ENCODE peak calls at places on chromosomes 12 and 14, in seven cellular contexts. One of them, this sample, is unnamed.

GRCh38 chr12:46267618-46268348 is 1.1 kb downstream of the SLC38A1 start:
- DNase-seq in progenitor cell of endocrine pancreas: no peak
- DNase-seq in Calu3: no peak
- DNase-seq in astrocyte of the spinal cord: peak; percentile 37
- DNase-seq in stomach: no peak
- DNase-seq in CD8-positive, alpha-beta T cell: peak; percentile 33
- DNase-seq in epithelial cell of esophagus: peak; percentile 33
- DNase-seq in this sample: no peak

GRCh38 chr12:46266382-46266791 is 2.5 kb downstream of the SLC38A1 start:
- DNase-seq in progenitor cell of endocrine pancreas: no peak
- DNase-seq in Calu3: peak; percentile 23
- DNase-seq in astrocyte of the spinal cord: peak; percentile 48
- DNase-seq in stomach: no peak
- DNase-seq in CD8-positive, alpha-beta T cell: peak; percentile 57
- DNase-seq in epithelial cell of esophagus: peak; percentile 69
- DNase-seq in this sample: no peak

GRCh38 chr12:52278931-52279682 is 4.7 kb downstream of the KRT86 start:
- DNase-seq in progenitor cell of endocrine pancreas: peak; percentile 79
- DNase-seq in Calu3: peak; percentile 87
- DNase-seq in astrocyte of the spinal cord: peak; percentile 71
- DNase-seq in stomach: peak; percentile 85
- DNase-seq in CD8-positive, alpha-beta T cell: peak; percentile 68
- DNase-seq in epithelial cell of esophagus: peak; percentile 76
- DNase-seq in this sample: peak; percentile 64

GRCh38 chr12:106133136-106134087 is 5.3 kb downstream of the NUAK1 start:
- DNase-seq in progenitor cell of endocrine pancreas: no peak
- DNase-seq in Calu3: peak; percentile 24
- DNase-seq in astrocyte of the spinal cord: peak; percentile 37
- DNase-seq in stomach: no peak
- DNase-seq in CD8-positive, alpha-beta T cell: no peak
- DNase-seq in epithelial cell of esophagus: peak; percentile 89
- DNase-seq in this sample: no peak

GRCh38 chr14:104423715-104424405 is 155.7 kb upstream of the C14orf180 start:
- DNase-seq in progenitor cell of endocrine pancreas: no peak
- DNase-seq in Calu3: no peak
- DNase-seq in astrocyte of the spinal cord: no peak
- DNase-seq in stomach: peak; percentile 20
- DNase-seq in CD8-positive, alpha-beta T cell: peak; percentile 1
- DNase-seq in epithelial cell of esophagus: no peak
- DNase-seq in this sample: no peak

GRCh38 chr12:76158518-76159321 is 74.2 kb upstream of the NAP1L1 start:
- DNase-seq in progenitor cell of endocrine pancreas: peak; percentile 21
- DNase-seq in Calu3: peak; percentile 78
- DNase-seq in astrocyte of the spinal cord: peak; percentile 81
- DNase-seq in stomach: peak; percentile 55
- DNase-seq in CD8-positive, alpha-beta T cell: peak; percentile 52
- DNase-seq in epithelial cell of esophagus: peak; percentile 50
- DNase-seq in this sample: no peak

GRCh38 chr12:112680993-112681392 is 110.6 kb upstream of the RPH3A start:
- DNase-seq in progenitor cell of endocrine pancreas: no peak
- DNase-seq in Calu3: no peak
- DNase-seq in astrocyte of the spinal cord: no peak
- DNase-seq in stomach: no peak
- DNase-seq in CD8-positive, alpha-beta T cell: no peak
- DNase-seq in epithelial cell of esophagus: no peak
- DNase-seq in this sample: no peak

GRCh38 chr14:64656986-64657385 is 47.2 kb upstream of the PLEKHG3 start:
- DNase-seq in progenitor cell of endocrine pancreas: no peak
- DNase-seq in Calu3: no peak
- DNase-seq in astrocyte of the spinal cord: no peak
- DNase-seq in stomach: no peak
- DNase-seq in CD8-positive, alpha-beta T cell: no peak
- DNase-seq in epithelial cell of esophagus: peak; percentile 77
- DNase-seq in this sample: no peak

GRCh38 chr14:76473381-76474263 is 97.7 kb downstream of the ESRRB start:
- DNase-seq in progenitor cell of endocrine pancreas: no peak
- DNase-seq in Calu3: no peak
- DNase-seq in astrocyte of the spinal cord: peak; percentile 6
- DNase-seq in stomach: no peak
- DNase-seq in CD8-positive, alpha-beta T cell: no peak
- DNase-seq in epithelial cell of esophagus: no peak
- DNase-seq in this sample: no peak

GRCh38 chr12:104958946-104959841 is 1.1 kb upstream of the SLC41A2 start:
- DNase-seq in progenitor cell of endocrine pancreas: no peak
- DNase-seq in Calu3: no peak
- DNase-seq in astrocyte of the spinal cord: peak; percentile 56
- DNase-seq in stomach: no peak
- DNase-seq in CD8-positive, alpha-beta T cell: no peak
- DNase-seq in epithelial cell of esophagus: no peak
- DNase-seq in this sample: no peak

DNA sequence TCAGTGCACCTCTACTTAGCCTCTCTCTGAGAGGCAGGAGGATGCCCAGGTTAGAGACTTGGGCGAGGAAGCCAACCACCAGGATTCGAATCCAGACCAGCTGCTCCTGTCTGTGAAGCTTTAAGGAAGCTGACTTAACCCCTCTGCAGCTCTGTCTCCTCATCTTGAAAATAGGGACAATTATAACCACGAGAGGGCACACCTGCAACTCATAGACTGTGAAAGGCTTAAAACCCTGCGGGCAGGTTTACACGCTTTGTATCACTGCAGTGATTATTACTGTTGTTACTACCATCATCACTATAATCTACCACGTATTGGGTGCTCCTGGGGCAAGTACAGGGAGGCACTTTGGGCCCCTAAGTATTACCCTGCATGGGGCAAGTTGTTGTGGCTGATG is 379.8 kb downstream of the VRK1 start:
- DNase-seq in progenitor cell of endocrine pancreas: no peak
- DNase-seq in Calu3: peak; percentile 15
- DNase-seq in astrocyte of the spinal cord: no peak
- DNase-seq in stomach: no peak
- DNase-seq in CD8-positive, alpha-beta T cell: peak; percentile 20
- DNase-seq in epithelial cell of esophagus: peak; percentile 38
- DNase-seq in this sample: no peak
- TF ChIP-seq CTCF in progenitor cell of endocrine pancreas: peak; percentile 47
- TF ChIP-seq CTCF in Calu3: no peak
- TF ChIP-seq CTCF in astrocyte of the spinal cord: peak; percentile 16
- TF ChIP-seq CTCF in stomach: no peak
- TF ChIP-seq CTCF in CD8-positive, alpha-beta T cell: peak; percentile 45
- TF ChIP-seq CTCF in epithelial cell of esophagus: peak; percentile 37
- TF ChIP-seq CTCF in this sample: peak; percentile 41

GRCh38 chr12:22684124-22684523 is 59.2 kb downstream of the ETNK1 start:
- DNase-seq in progenitor cell of endocrine pancreas: no peak
- DNase-seq in Calu3: no peak
- DNase-seq in astrocyte of the spinal cord: no peak
- DNase-seq in stomach: no peak
- DNase-seq in CD8-positive, alpha-beta T cell: no peak
- DNase-seq in epithelial cell of esophagus: no peak
- DNase-seq in this sample: no peak
- TF ChIP-seq CTCF in progenitor cell of endocrine pancreas: no peak
- TF ChIP-seq CTCF in Calu3: no peak
- TF ChIP-seq CTCF in astrocyte of the spinal cord: no peak
- TF ChIP-seq CTCF in stomach: no peak
- TF ChIP-seq CTCF in CD8-positive, alpha-beta T cell: no peak
- TF ChIP-seq CTCF in epithelial cell of esophagus: no peak
- TF ChIP-seq CTCF in this sample: no peak

DNA sequence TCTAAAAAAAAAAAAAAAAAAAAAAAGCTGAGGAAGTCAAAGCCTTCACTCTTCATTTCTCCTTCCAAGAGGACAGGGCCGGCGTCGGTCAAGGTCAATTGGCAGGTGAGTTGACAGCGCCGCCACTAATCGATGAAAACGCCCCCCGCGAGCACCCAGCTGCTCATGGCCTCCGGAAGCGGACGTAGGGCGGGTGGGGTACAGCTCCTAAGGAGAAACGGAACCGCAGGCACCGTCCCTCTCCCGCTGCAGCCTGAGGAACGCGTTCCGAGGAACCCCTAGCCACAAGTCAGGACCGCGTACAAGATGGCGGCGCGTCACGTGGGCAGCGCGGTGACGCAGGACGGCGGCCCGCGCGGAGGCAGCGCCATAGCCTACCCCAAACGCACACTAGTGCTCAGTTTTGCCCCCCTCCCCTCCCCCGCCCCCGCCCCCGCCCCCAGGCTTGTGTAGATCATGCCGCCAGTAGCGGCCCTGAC is at the start of gene ATF1:
- DNase-seq in progenitor cell of endocrine pancreas: peak; percentile 77
- DNase-seq in Calu3: peak; percentile 84
- DNase-seq in astrocyte of the spinal cord: peak; percentile 95
- DNase-seq in stomach: peak; percentile 92
- DNase-seq in CD8-positive, alpha-beta T cell: peak; percentile 87
- DNase-seq in epithelial cell of esophagus: peak; percentile 91
- DNase-seq in this sample: peak; percentile 84
- TF ChIP-seq CTCF in progenitor cell of endocrine pancreas: no peak
- TF ChIP-seq CTCF in Calu3: no peak
- TF ChIP-seq CTCF in astrocyte of the spinal cord: no peak
- TF ChIP-seq CTCF in stomach: no peak
- TF ChIP-seq CTCF in CD8-positive, alpha-beta T cell: no peak
- TF ChIP-seq CTCF in epithelial cell of esophagus: no peak
- TF ChIP-seq CTCF in this sample: no peak

GRCh38 chr14:93999573-93999972 is 2.5 kb downstream of the CCDC197 start:
- DNase-seq in progenitor cell of endocrine pancreas: no peak
- DNase-seq in Calu3: no peak
- DNase-seq in astrocyte of the spinal cord: no peak
- DNase-seq in stomach: no peak
- DNase-seq in CD8-positive, alpha-beta T cell: no peak
- DNase-seq in epithelial cell of esophagus: no peak
- DNase-seq in this sample: no peak
- TF ChIP-seq CTCF in progenitor cell of endocrine pancreas: no peak
- TF ChIP-seq CTCF in Calu3: no peak
- TF ChIP-seq CTCF in astrocyte of the spinal cord: no peak
- TF ChIP-seq CTCF in stomach: no peak
- TF ChIP-seq CTCF in CD8-positive, alpha-beta T cell: no peak
- TF ChIP-seq CTCF in epithelial cell of esophagus: no peak
- TF ChIP-seq CTCF in this sample: no peak

DNA sequence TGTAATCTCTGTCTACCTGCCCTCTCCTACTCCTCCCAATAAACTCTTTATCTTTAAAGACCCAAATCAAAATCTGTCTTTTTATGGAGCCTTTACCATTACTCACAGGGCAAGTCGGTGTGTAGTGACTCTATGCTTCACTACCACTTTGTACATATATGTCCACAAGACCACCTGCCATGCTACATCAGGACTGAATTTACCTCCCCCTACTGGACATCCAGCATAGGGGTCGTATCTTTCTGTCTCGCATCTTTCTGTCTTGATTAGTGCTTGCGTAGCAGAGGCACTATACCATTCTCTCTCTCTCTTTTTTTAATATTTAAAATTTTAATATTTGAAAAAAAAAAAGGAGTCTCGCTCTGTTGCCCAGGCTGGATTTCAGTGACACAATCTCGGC is 587.5 kb downstream of the SOX5 start:
- DNase-seq in progenitor cell of endocrine pancreas: no peak
- DNase-seq in Calu3: no peak
- DNase-seq in astrocyte of the spinal cord: no peak
- DNase-seq in stomach: no peak
- DNase-seq in CD8-positive, alpha-beta T cell: no peak
- DNase-seq in epithelial cell of esophagus: no peak
- DNase-seq in this sample: no peak
- TF ChIP-seq CTCF in progenitor cell of endocrine pancreas: peak; percentile 38
- TF ChIP-seq CTCF in Calu3: no peak
- TF ChIP-seq CTCF in astrocyte of the spinal cord: no peak
- TF ChIP-seq CTCF in stomach: no peak
- TF ChIP-seq CTCF in CD8-positive, alpha-beta T cell: no peak
- TF ChIP-seq CTCF in epithelial cell of esophagus: no peak
- TF ChIP-seq CTCF in this sample: no peak

GRCh38 chr12:11348439-11348838 is 38.2 kb upstream of the PRB4 start:
- DNase-seq in progenitor cell of endocrine pancreas: no peak
- DNase-seq in Calu3: no peak
- DNase-seq in astrocyte of the spinal cord: no peak
- DNase-seq in stomach: no peak
- DNase-seq in CD8-positive, alpha-beta T cell: no peak
- DNase-seq in epithelial cell of esophagus: no peak
- DNase-seq in this sample: no peak

GRCh38 chr12:11344504-11344903 is 34.3 kb upstream of the PRB4 start:
- DNase-seq in progenitor cell of endocrine pancreas: no peak
- DNase-seq in Calu3: no peak
- DNase-seq in astrocyte of the spinal cord: no peak
- DNase-seq in stomach: no peak
- DNase-seq in CD8-positive, alpha-beta T cell: no peak
- DNase-seq in epithelial cell of esophagus: no peak
- DNase-seq in this sample: no peak

GRCh38 chr12:11347810-11348209 is 37.6 kb upstream of the PRB4 start:
- DNase-seq in progenitor cell of endocrine pancreas: no peak
- DNase-seq in Calu3: no peak
- DNase-seq in astrocyte of the spinal cord: no peak
- DNase-seq in stomach: no peak
- DNase-seq in CD8-positive, alpha-beta T cell: no peak
- DNase-seq in epithelial cell of esophagus: no peak
- DNase-seq in this sample: no peak
- TF ChIP-seq CTCF in progenitor cell of endocrine pancreas: peak; percentile 63
- TF ChIP-seq CTCF in Calu3: peak; percentile 33
- TF ChIP-seq CTCF in astrocyte of the spinal cord: no peak
- TF ChIP-seq CTCF in stomach: no peak
- TF ChIP-seq CTCF in CD8-positive, alpha-beta T cell: no peak
- TF ChIP-seq CTCF in epithelial cell of esophagus: peak; percentile 34
- TF ChIP-seq CTCF in this sample: no peak

GRCh38 chr12:79552186-79552585 is 138.6 kb downstream of the PAWR start:
- DNase-seq in progenitor cell of endocrine pancreas: no peak
- DNase-seq in Calu3: no peak
- DNase-seq in astrocyte of the spinal cord: peak; percentile 65
- DNase-seq in stomach: no peak
- DNase-seq in CD8-positive, alpha-beta T cell: no peak
- DNase-seq in epithelial cell of esophagus: no peak
- DNase-seq in this sample: no peak

GRCh38 chr12:79553863-79554574 is 136.7 kb downstream of the PAWR start:
- DNase-seq in progenitor cell of endocrine pancreas: no peak
- DNase-seq in Calu3: no peak
- DNase-seq in astrocyte of the spinal cord: no peak
- DNase-seq in stomach: no peak
- DNase-seq in CD8-positive, alpha-beta T cell: no peak
- DNase-seq in epithelial cell of esophagus: no peak
- DNase-seq in this sample: no peak

GRCh38 chr12:79558924-79559469 is 131.8 kb downstream of the PAWR start:
- DNase-seq in progenitor cell of endocrine pancreas: no peak
- DNase-seq in Calu3: no peak
- DNase-seq in astrocyte of the spinal cord: no peak
- DNase-seq in stomach: no peak
- DNase-seq in CD8-positive, alpha-beta T cell: no peak
- DNase-seq in epithelial cell of esophagus: no peak
- DNase-seq in this sample: no peak

GRCh38 chr12:79557690-79558315 is 133.0 kb downstream of the PAWR start:
- DNase-seq in progenitor cell of endocrine pancreas: no peak
- DNase-seq in Calu3: no peak
- DNase-seq in astrocyte of the spinal cord: peak; percentile 30
- DNase-seq in stomach: no peak
- DNase-seq in CD8-positive, alpha-beta T cell: no peak
- DNase-seq in epithelial cell of esophagus: no peak
- DNase-seq in this sample: no peak

GRCh38 chr12:79555006-79555925 is 135.5 kb downstream of the PAWR start:
- DNase-seq in progenitor cell of endocrine pancreas: no peak
- DNase-seq in Calu3: peak; percentile 44
- DNase-seq in astrocyte of the spinal cord: peak; percentile 71
- DNase-seq in stomach: no peak
- DNase-seq in CD8-positive, alpha-beta T cell: no peak
- DNase-seq in epithelial cell of esophagus: peak; percentile 39
- DNase-seq in this sample: no peak
- TF ChIP-seq CTCF in progenitor cell of endocrine pancreas: peak; percentile 73
- TF ChIP-seq CTCF in Calu3: peak; percentile 61
- TF ChIP-seq CTCF in astrocyte of the spinal cord: peak; percentile 74
- TF ChIP-seq CTCF in stomach: peak; percentile 53
- TF ChIP-seq CTCF in CD8-positive, alpha-beta T cell: no peak
- TF ChIP-seq CTCF in epithelial cell of esophagus: peak; percentile 67
- TF ChIP-seq CTCF in this sample: peak; percentile 85

GRCh38 chr12:102300824-102301461 is 103.3 kb upstream of the PMCH start:
- DNase-seq in progenitor cell of endocrine pancreas: no peak
- DNase-seq in Calu3: peak; percentile 38
- DNase-seq in astrocyte of the spinal cord: peak; percentile 42
- DNase-seq in stomach: no peak
- DNase-seq in CD8-positive, alpha-beta T cell: no peak
- DNase-seq in epithelial cell of esophagus: peak; percentile 77
- DNase-seq in this sample: no peak
- TF ChIP-seq CTCF in progenitor cell of endocrine pancreas: peak; percentile 34
- TF ChIP-seq CTCF in Calu3: no peak
- TF ChIP-seq CTCF in astrocyte of the spinal cord: peak; percentile 22
- TF ChIP-seq CTCF in stomach: peak; percentile 38
- TF ChIP-seq CTCF in CD8-positive, alpha-beta T cell: no peak
- TF ChIP-seq CTCF in epithelial cell of esophagus: peak; percentile 65
- TF ChIP-seq CTCF in this sample: no peak

This sample was measured in D721Med.